ENCODE peak calls at places on chromosomes 6 and 20, in five cellular contexts. One of them, this sample, is unnamed.

GRCh38 chr6:1527098-1527497 is 82.6 kb upstream of the FOXC1 start:
- DNase-seq in left colon: peak
- DNase-seq in stimulated activated CD4-positive, alpha-beta T cell treated with anti-CD3 and anti-CD28 coated beads, Interleukin-2, amount 100 ng/mL, for 48 hours: no peak
- DNase-seq in amygdala: peak
- DNase-seq in activated naive CD4-positive, alpha-beta T cell: peak
- DNase-seq in this sample: no peak

GRCh38 chr6:148747145-148747492 is 289 bp downstream of the UST start:
- DNase-seq in left colon: peak
- DNase-seq in stimulated activated CD4-positive, alpha-beta T cell treated with anti-CD3 and anti-CD28 coated beads, Interleukin-2, amount 100 ng/mL, for 48 hours: no peak
- DNase-seq in amygdala: no peak
- DNase-seq in activated naive CD4-positive, alpha-beta T cell: no peak
- DNase-seq in this sample: peak

GRCh38 chr6:33716890-33717632 is 5.6 kb upstream of the UQCC2 start:
- DNase-seq in left colon: no peak
- DNase-seq in stimulated activated CD4-positive, alpha-beta T cell treated with anti-CD3 and anti-CD28 coated beads, Interleukin-2, amount 100 ng/mL, for 48 hours: no peak
- DNase-seq in amygdala: no peak
- DNase-seq in activated naive CD4-positive, alpha-beta T cell: no peak
- DNase-seq in this sample: no peak

GRCh38 chr6:166654573-166654972 is 27.5 kb upstream of the RPS6KA2 start:
- DNase-seq in left colon: no peak
- DNase-seq in stimulated activated CD4-positive, alpha-beta T cell treated with anti-CD3 and anti-CD28 coated beads, Interleukin-2, amount 100 ng/mL, for 48 hours: no peak
- DNase-seq in amygdala: no peak
- DNase-seq in activated naive CD4-positive, alpha-beta T cell: no peak
- DNase-seq in this sample: no peak

GRCh38 chr20:53570446-53571276 is 23.0 kb downstream of the ZNF217 start:
- DNase-seq in left colon: no peak
- DNase-seq in stimulated activated CD4-positive, alpha-beta T cell treated with anti-CD3 and anti-CD28 coated beads, Interleukin-2, amount 100 ng/mL, for 48 hours: no peak
- DNase-seq in amygdala: no peak
- DNase-seq in activated naive CD4-positive, alpha-beta T cell: no peak
- DNase-seq in this sample: no peak

GRCh38 chr6:134064461-134064860 is 12.0 kb upstream of the SLC2A12 start:
- DNase-seq in left colon: no peak
- DNase-seq in stimulated activated CD4-positive, alpha-beta T cell treated with anti-CD3 and anti-CD28 coated beads, Interleukin-2, amount 100 ng/mL, for 48 hours: no peak
- DNase-seq in amygdala: no peak
- DNase-seq in activated naive CD4-positive, alpha-beta T cell: no peak
- DNase-seq in this sample: no peak

GRCh38 chr6:169404828-169405227 is 151.2 kb upstream of the THBS2 start:
- DNase-seq in left colon: no peak
- DNase-seq in stimulated activated CD4-positive, alpha-beta T cell treated with anti-CD3 and anti-CD28 coated beads, Interleukin-2, amount 100 ng/mL, for 48 hours: no peak
- DNase-seq in amygdala: no peak
- DNase-seq in activated naive CD4-positive, alpha-beta T cell: no peak
- DNase-seq in this sample: no peak

GRCh38 chr20:62696431-62696957 is 12.1 kb upstream of the NTSR1 start:
- DNase-seq in left colon: no peak
- DNase-seq in stimulated activated CD4-positive, alpha-beta T cell treated with anti-CD3 and anti-CD28 coated beads, Interleukin-2, amount 100 ng/mL, for 48 hours: no peak
- DNase-seq in amygdala: no peak
- DNase-seq in activated naive CD4-positive, alpha-beta T cell: no peak
- DNase-seq in this sample: no peak

GRCh38 chr20:49405062-49405683 is 77.3 kb downstream of the KCNB1 start:
- DNase-seq in left colon: no peak
- DNase-seq in stimulated activated CD4-positive, alpha-beta T cell treated with anti-CD3 and anti-CD28 coated beads, Interleukin-2, amount 100 ng/mL, for 48 hours: no peak
- DNase-seq in amygdala: no peak
- DNase-seq in activated naive CD4-positive, alpha-beta T cell: no peak
- DNase-seq in this sample: no peak

GRCh38 chr6:129632081-129632758 is 77.8 kb downstream of the ARHGAP18 start:
- DNase-seq in left colon: no peak
- DNase-seq in stimulated activated CD4-positive, alpha-beta T cell treated with anti-CD3 and anti-CD28 coated beads, Interleukin-2, amount 100 ng/mL, for 48 hours: no peak
- DNase-seq in amygdala: no peak
- DNase-seq in activated naive CD4-positive, alpha-beta T cell: no peak
- DNase-seq in this sample: no peak

GRCh38 chr20:41380551-41381262 is 14.1 kb upstream of the EMILIN3 start:
- DNase-seq in left colon: no peak
- DNase-seq in stimulated activated CD4-positive, alpha-beta T cell treated with anti-CD3 and anti-CD28 coated beads, Interleukin-2, amount 100 ng/mL, for 48 hours: no peak
- DNase-seq in amygdala: no peak
- DNase-seq in activated naive CD4-positive, alpha-beta T cell: no peak
- DNase-seq in this sample: no peak

GRCh38 chr6:16974729-16975359 is 127.0 kb upstream of the STMND1 start:
- DNase-seq in left colon: no peak
- DNase-seq in stimulated activated CD4-positive, alpha-beta T cell treated with anti-CD3 and anti-CD28 coated beads, Interleukin-2, amount 100 ng/mL, for 48 hours: no peak
- DNase-seq in amygdala: no peak
- DNase-seq in activated naive CD4-positive, alpha-beta T cell: no peak
- DNase-seq in this sample: no peak

GRCh38 chr6:157860505-157860991 is 37.5 kb downstream of the SNX9 start:
- DNase-seq in left colon: no peak
- DNase-seq in stimulated activated CD4-positive, alpha-beta T cell treated with anti-CD3 and anti-CD28 coated beads, Interleukin-2, amount 100 ng/mL, for 48 hours: no peak
- DNase-seq in amygdala: no peak
- DNase-seq in activated naive CD4-positive, alpha-beta T cell: no peak
- DNase-seq in this sample: no peak

GRCh38 chr6:3386374-3386857 is 70.4 kb downstream of the SLC22A23 start:
- DNase-seq in left colon: no peak
- DNase-seq in stimulated activated CD4-positive, alpha-beta T cell treated with anti-CD3 and anti-CD28 coated beads, Interleukin-2, amount 100 ng/mL, for 48 hours: no peak
- DNase-seq in amygdala: peak
- DNase-seq in activated naive CD4-positive, alpha-beta T cell: no peak
- DNase-seq in this sample: peak

GRCh38 chr6:31528307-31528777 is 420 bp upstream of the MCCD1 start:
- DNase-seq in left colon: no peak
- DNase-seq in stimulated activated CD4-positive, alpha-beta T cell treated with anti-CD3 and anti-CD28 coated beads, Interleukin-2, amount 100 ng/mL, for 48 hours: no peak
- DNase-seq in amygdala: no peak
- DNase-seq in activated naive CD4-positive, alpha-beta T cell: no peak
- DNase-seq in this sample: no peak

GRCh38 chr6:145848555-145848954 is 34.0 kb upstream of the FBXO30 start:
- DNase-seq in left colon: no peak
- DNase-seq in stimulated activated CD4-positive, alpha-beta T cell treated with anti-CD3 and anti-CD28 coated beads, Interleukin-2, amount 100 ng/mL, for 48 hours: no peak
- DNase-seq in amygdala: no peak
- DNase-seq in activated naive CD4-positive, alpha-beta T cell: no peak
- DNase-seq in this sample: no peak

GRCh38 chr20:35490736-35491181 is 35.4 kb downstream of the CEP250 start:
- DNase-seq in left colon: peak
- DNase-seq in stimulated activated CD4-positive, alpha-beta T cell treated with anti-CD3 and anti-CD28 coated beads, Interleukin-2, amount 100 ng/mL, for 48 hours: peak
- DNase-seq in amygdala: no peak
- DNase-seq in activated naive CD4-positive, alpha-beta T cell: peak
- DNase-seq in this sample: no peak

GRCh38 chr6:142879076-142879475 is 65.9 kb downstream of the HIVEP2 start:
- DNase-seq in left colon: no peak
- DNase-seq in stimulated activated CD4-positive, alpha-beta T cell treated with anti-CD3 and anti-CD28 coated beads, Interleukin-2, amount 100 ng/mL, for 48 hours: no peak
- DNase-seq in amygdala: no peak
- DNase-seq in activated naive CD4-positive, alpha-beta T cell: no peak
- DNase-seq in this sample: no peak

This sample was measured in caudate nucleus.